ENCODE peak calls at places on chromosome 12, in four cellular contexts. U is WTC11, L is A549, E is K562. I is an unnamed sample.

GRCh38 chr12:65705380-65705876 is 118.9 kb upstream of the HMGA2 start:
- DNase-seq in U (no peak), E (no peak), L (no peak), I (no peak)

GRCh38 chr12:12839886-12840285 is 26.7 kb downstream of the DDX47 start:
- DNase-seq in L (peak; percentile 67), U (no peak), E (no peak), I (no peak)

GRCh38 chr12:78680596-78680995 is 184.0 kb upstream of the SYT1 start:
- DNase-seq in L (no peak), U (no peak), E (no peak), I (no peak)

GRCh38 chr12:49294086-49294803 is 702 bp upstream of the PRPH start:
- DNase-seq in U (no peak), L (no peak), E (no peak), I (no peak)

GRCh38 chr12:124939428-124940142 is 25.1 kb upstream of the UBC start:
- DNase-seq in E (peak; percentile 76), U (peak; percentile 90), L (peak; percentile 72), I (peak; percentile 90)

GRCh38 chr12:58711968-58712367 is 208.3 kb downstream of the LRIG3 start:
- DNase-seq in L (no peak), E (no peak), U (no peak), I (no peak)

GRCh38 chr12:57128519-57129247 is 400 bp downstream of the LRP1 start:
- DNase-seq in L (no peak), U (peak; percentile 65), E (no peak), I (no peak)

GRCh38 chr12:116806845-116807440 is 68.8 kb downstream of the RNFT2 start:
- DNase-seq in U (no peak), E (no peak), L (no peak), I (no peak)

GRCh38 chr12:92330654-92331053 is 185.0 kb upstream of the BTG1 start:
- DNase-seq in L (no peak), E (no peak), U (no peak), I (no peak)

GRCh38 chr12:42981379-42981778 is 391.8 kb upstream of the PRICKLE1 start:
- DNase-seq in E (no peak), L (no peak), U (no peak), I (no peak)

GRCh38 chr12:45969084-45969483 is 21.3 kb downstream of the SCAF11 start:
- DNase-seq in U (no peak), L (no peak), E (no peak), I (no peak)

GRCh38 chr12:45309826-45310626 is 94.1 kb downstream of the ANO6 start:
- DNase-seq in E (no peak), L (no peak), U (no peak), I (no peak)

GRCh38 chr12:40105265-40105514 is 691 bp downstream of the SLC2A13 start:
- DNase-seq in L (no peak), U (no peak), E (no peak), I (no peak)

GRCh38 chr12:16520328-16520727 is 85.6 kb downstream of the LMO3 start:
- DNase-seq in L (no peak), E (no peak), U (no peak), I (no peak)

GRCh38 chr12:5492562-5492961 is 60.7 kb downstream of the NTF3 start:
- DNase-seq in U (no peak), E (no peak), L (no peak), I (no peak)

GRCh38 chr12:2753536-2753935 is 41.2 kb upstream of the FKBP4 start:
- DNase-seq in U (peak; percentile 21), L (no peak), E (no peak), I (no peak)

GRCh38 chr12:54173906-54174471 is 14.8 kb downstream of the SMUG1 start:
- DNase-seq in U (no peak), L (no peak), E (no peak), I (no peak)

GRCh38 chr12:1935700-1936378 is 17.4 kb upstream of the CACNA2D4 start:
- DNase-seq in E (no peak), L (no peak), U (no peak), I (no peak)

GRCh38 chr12:13348464-13348863 is 151.9 kb downstream of the EMP1 start:
- DNase-seq in E (no peak), U (no peak), L (no peak), I (no peak)

GRCh38 chr12:20368653-20369163 is 371 bp downstream of the PDE3A start:
- DNase-seq in E (no peak), U (peak; percentile 47), L (peak; percentile 15), I (no peak)

GRCh38 chr12:131203666-131204415 is 250.1 kb downstream of the ADGRD1 start:
- DNase-seq in U (no peak), E (no peak), L (no peak), I (no peak)

GRCh38 chr12:74365178-74365964 is 172.3 kb upstream of the ATXN7L3B start:
- DNase-seq in E (peak; percentile 35), L (no peak), U (peak; percentile 48), I (peak; percentile 21)

GRCh38 chr12:74889563-74890236 is 319.9 kb downstream of the KCNC2 start:
- DNase-seq in L (peak; percentile 4), E (no peak), U (no peak), I (no peak)

GRCh38 chr12:32049956-32050355 is 56.7 kb upstream of the BICD1 start:
- DNase-seq in E (no peak), U (no peak), L (no peak), I (no peak)

GRCh38 chr12:85550924-85551323 is 270.9 kb downstream of the ALX1 start:
- DNase-seq in U (no peak), L (no peak), E (no peak), I (no peak)

GRCh38 chr12:111685322-111685810 is 390 bp downstream of the BRAP start:
- DNase-seq in U (no peak), E (no peak), L (no peak), I (peak; percentile 12)

GRCh38 chr12:617304-617915 is 45.8 kb downstream of the NINJ2 start:
- DNase-seq in E (no peak), U (no peak), L (no peak), I (peak; percentile 77)

GRCh38 chr12:81461163-81461562 is 298.0 kb downstream of the PPFIA2 start:
- DNase-seq in U (no peak), L (no peak), E (no peak), I (no peak)

GRCh38 chr12:51326762-51327439 is 2.9 kb upstream of the BIN2 start:
- DNase-seq in L (no peak), E (peak; percentile 56), U (no peak), I (no peak)

GRCh38 chr12:83763425-83763824 is 1076.7 kb downstream of the TMTC2 start:
- DNase-seq in U (no peak), L (no peak), E (no peak), I (no peak)

GRCh38 chr12:89353188-89353822 is 1.0 kb upstream of the DUSP6 start:
- DNase-seq in U (peak; percentile 82), E (no peak), L (peak; percentile 84), I (peak; percentile 89)

GRCh38 chr12:96770239-96770780 is 136.7 kb upstream of the NEDD1 start:
- DNase-seq in E (no peak), L (no peak), U (no peak), I (no peak)

GRCh38 chr12:112738531-112738930 is 53.0 kb upstream of the RPH3A start:
- DNase-seq in E (no peak), L (no peak), U (no peak), I (no peak)

GRCh38 chr12:101828463-101829196 is 2.1 kb downstream of the GNPTAB start:
- DNase-seq in E (no peak), U (no peak), L (no peak), I (no peak)

DNA sequence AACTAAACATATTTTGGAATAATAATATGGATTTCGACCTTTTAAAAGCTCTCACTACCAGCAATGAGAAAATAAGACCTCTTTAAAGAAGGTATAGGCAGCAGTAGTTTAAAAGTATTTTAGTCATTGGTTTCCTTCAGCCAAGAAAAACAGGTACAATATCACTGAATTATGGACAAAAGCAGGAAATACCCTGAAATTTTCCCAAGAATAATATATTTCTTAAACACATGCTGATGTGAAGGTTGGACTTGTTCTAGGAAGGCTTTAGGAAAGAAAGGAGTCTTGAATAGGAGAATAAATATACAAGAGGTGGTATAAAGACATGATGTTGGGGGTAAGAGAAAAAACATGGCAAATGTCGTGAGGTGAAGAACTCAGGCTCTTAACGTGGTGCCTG is 12.1 kb upstream of the NUDT4 start:
- DNase-seq in E (no peak), U (no peak), L (no peak), I (no peak)
- TF ChIP-seq NR3C1 in E (no peak), U (no peak), L (no peak), I (no peak)

DNA sequence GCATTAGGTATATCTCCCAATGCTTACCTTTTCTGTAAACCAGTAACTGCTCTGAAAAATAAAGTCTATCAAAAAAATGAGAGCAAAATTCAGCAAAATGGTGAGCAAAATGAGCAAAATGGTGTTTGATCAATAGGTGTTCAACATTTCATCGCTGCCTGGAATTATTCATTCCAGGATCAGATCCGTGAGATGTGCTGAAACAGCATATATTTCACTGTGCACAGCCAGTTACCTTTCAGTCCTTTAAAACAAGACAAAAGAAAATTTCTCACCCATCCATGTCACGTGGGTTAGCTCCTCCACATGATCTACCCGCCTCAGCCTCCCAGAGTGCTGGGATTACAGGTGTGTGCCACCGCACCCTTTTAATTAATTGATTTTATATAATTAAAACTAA is 8.1 kb upstream of the FGF23 start:
- DNase-seq in U (no peak), E (no peak), L (no peak), I (no peak)
- TF ChIP-seq NR3C1 in U (no peak), E (no peak), L (no peak), I (no peak)

DNA sequence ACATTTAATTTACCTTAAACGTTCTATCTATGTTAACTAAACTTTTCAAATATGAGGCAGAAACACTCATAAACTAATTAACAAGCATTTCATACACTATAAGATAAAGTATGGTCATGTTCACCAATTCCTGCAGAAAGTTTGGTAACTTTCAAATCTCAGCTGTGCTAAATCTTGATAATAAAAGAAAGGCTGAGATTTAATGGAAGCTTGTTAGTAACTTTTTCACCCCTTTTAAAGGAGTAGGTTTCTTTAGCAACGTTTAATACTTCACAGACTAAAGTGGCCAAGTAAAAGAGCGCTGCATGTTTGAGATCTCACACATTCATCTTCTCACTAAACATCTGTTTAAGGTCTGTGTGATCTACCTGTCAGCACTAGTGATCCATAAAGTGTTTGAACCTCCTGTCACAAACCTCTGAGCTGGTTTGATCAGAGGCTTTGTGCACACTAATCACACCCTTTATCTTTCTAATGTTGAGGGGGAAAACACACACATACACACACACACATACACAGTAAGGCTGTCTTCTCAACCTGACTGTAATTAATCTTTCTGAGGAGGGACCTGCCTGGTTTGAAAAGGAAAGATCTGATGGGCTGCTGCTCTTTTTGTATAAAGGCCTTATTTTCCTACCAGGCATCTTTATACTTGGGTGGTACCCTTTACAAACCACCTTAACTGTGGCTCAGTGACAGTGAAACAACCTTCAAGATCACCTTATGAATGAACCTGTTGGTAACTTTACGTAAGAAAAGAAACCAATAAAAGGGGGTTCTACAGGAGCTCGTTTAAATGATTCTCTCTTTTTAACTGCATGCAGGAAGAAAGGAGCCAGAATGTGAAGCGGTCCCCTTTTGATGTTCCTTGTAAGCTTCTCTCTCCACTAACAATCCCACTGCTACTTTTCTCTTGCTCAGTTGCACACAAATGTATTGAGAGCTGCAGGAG is 244.2 kb downstream of the SOX5 start:
- DNase-seq in E (no peak), L (no peak), U (no peak), I (no peak)
- TF ChIP-seq NR3C1 in E (no peak), L (no peak), U (no peak), I (no peak)

GRCh38 chr12:9868271-9868815 is 811 bp downstream of the CLEC2B start:
- DNase-seq in U (no peak), L (no peak), E (no peak), I (no peak)
- TF ChIP-seq NR3C1 in U (no peak), L (no peak), E (no peak), I (no peak)

I was measured in HepG2.